ENCODE peak calls at places on chromosome 6, in six cellular contexts. C, Y, X, E, M and K are unnamed samples.

GRCh38 chr6:155262655-155263054 is 1.2 kb upstream of the CLDN20 start:
- DNase-seq in M (no peak), X (no peak), C (no peak), E (no peak), Y (no peak), K (no peak)

GRCh38 chr6:53309059-53309896 is 39.5 kb downstream of the ELOVL5 start:
- DNase-seq in Y (peak; percentile 23), E (no peak), M (peak; percentile 68), X (peak; percentile 11), C (peak; percentile 22), K (no peak)

GRCh38 chr6:55445648-55446204 is 118.5 kb downstream of the GFRAL start:
- DNase-seq in M (no peak), E (no peak), C (peak; percentile 4), Y (no peak), X (peak; percentile 17), K (no peak)

GRCh38 chr6:53679446-53679933 is 13.9 kb upstream of the KLHL31 start:
- DNase-seq in E (no peak), Y (peak; percentile 15), X (peak; percentile 43), C (peak; percentile 20), M (no peak), K (peak; percentile 44)

GRCh38 chr6:44003345-44004061 is 123.7 kb downstream of the MRPL14 start:
- DNase-seq in C (peak; percentile 67), Y (peak; percentile 28), M (no peak), E (no peak), X (no peak), K (no peak)

GRCh38 chr6:52286798-52287432 is 2.4 kb upstream of the MCM3 start:
- DNase-seq in C (peak; percentile 35), E (peak; percentile 51), M (no peak), X (peak; percentile 61), Y (peak; percentile 45), K (peak; percentile 54)

GRCh38 chr6:22020299-22020998 is 276.4 kb downstream of the PRL start:
- DNase-seq in X (no peak), C (no peak), M (no peak), Y (no peak), E (no peak), K (no peak)

GRCh38 chr6:12637960-12638641 is 78.5 kb upstream of the PHACTR1 start:
- DNase-seq in Y (peak; percentile 4), C (peak; percentile 27), M (peak; percentile 79), X (peak; percentile 70), E (peak; percentile 15), K (peak; percentile 15)

GRCh38 chr6:104789770-104790190 is 69.9 kb downstream of the HACE1 start:
- DNase-seq in X (peak; percentile 67), C (peak; percentile 29), E (no peak), M (no peak), Y (no peak), K (peak; percentile 1)

GRCh38 chr6:89895273-89895874 is 1.1 kb downstream of the GJA10 start:
- DNase-seq in X (no peak), C (no peak), Y (no peak), E (no peak), M (no peak), K (peak; percentile 13)

GRCh38 chr6:128139519-128139918 is 238.7 kb upstream of the THEMIS start:
- DNase-seq in E (no peak), C (no peak), M (no peak), Y (no peak), X (no peak), K (no peak)

GRCh38 chr6:146965110-146965689 is 239.0 kb upstream of the STXBP5 start:
- DNase-seq in M (no peak), E (no peak), Y (no peak), C (no peak), X (no peak), K (no peak)